ENCODE peak calls at places on chromosomes 13 and 19, in nine cellular contexts. K is NCI-H510A; Y is T-helper 2 cell; F is hypothalamus; I is hippocampal formation; M is AG10803; O is substantia nigra; W is stimulated activated CD4-positive, alpha-beta T cell treated with anti-CD3 and anti-CD28 coated beads, Interleukin-4, amount 100 ng/mL, for 1 hour; A is lung. L is an unnamed sample.

GRCh38 chr13:108812165-108812564 is 182.8 kb downstream of the MYO16 start:
- DNase-seq in I (no peak), Y (no peak), A (no peak), M (no peak), O (no peak), W (no peak), F (no peak), K (no peak), L (no peak)

GRCh38 chr13:76512676-76513277 is 373.4 kb downstream of the KCTD12 start:
- DNase-seq in M (peak), F (no peak), W (no peak), I (no peak), O (no peak), K (no peak), A (no peak), Y (no peak), L (peak)

GRCh38 chr13:61954092-61954491 is 538.4 kb upstream of the PCDH20 start:
- DNase-seq in O (no peak), Y (no peak), I (no peak), W (no peak), M (no peak), A (no peak), K (no peak), F (no peak), L (no peak)

GRCh38 chr19:16899566-16900075 is 10.8 kb downstream of the F2RL3 start:
- DNase-seq in F (no peak), I (no peak), M (peak), A (no peak), Y (no peak), W (no peak), O (no peak), K (no peak), L (no peak)

GRCh38 chr13:106291006-106291405 is 244.5 kb downstream of the EFNB2 start:
- DNase-seq in Y (no peak), W (no peak), O (no peak), M (peak), I (no peak), A (no peak), F (no peak), K (no peak), L (peak)

GRCh38 chr13:35457258-35457657 is 19.2 kb downstream of the MAB21L1 start:
- DNase-seq in K (no peak), M (no peak), Y (no peak), I (no peak), W (no peak), O (no peak), F (no peak), A (no peak), L (no peak)

GRCh38 chr19:38245826-38246498 is 10.2 kb downstream of the PPP1R14A start:
- DNase-seq in M (peak), I (no peak), A (no peak), O (no peak), F (no peak), K (no peak), W (no peak), Y (no peak), L (no peak)

GRCh38 chr19:799076-799881 is 2.0 kb downstream of the PTBP1 start:
- DNase-seq in O (no peak), F (no peak), I (no peak), W (no peak), A (no peak), K (no peak), M (peak), Y (no peak), L (no peak)

GRCh38 chr19:7618366-7618765 is 11.0 kb downstream of the XAB2 start:
- DNase-seq in A (no peak), Y (no peak), M (no peak), O (no peak), W (no peak), F (no peak), K (no peak), I (no peak), L (no peak)

GRCh38 chr19:45424191-45425058 is 708 bp upstream of the ERCC1 start:
- DNase-seq in K (no peak), F (peak), A (peak), O (peak), W (peak), I (no peak), Y (no peak), M (peak), L (peak)

GRCh38 chr19:45470147-45471081 is 2.6 kb downstream of the FOSB start:
- DNase-seq in K (no peak), W (no peak), F (no peak), Y (peak), O (no peak), M (peak), I (no peak), A (no peak), L (no peak)

GRCh38 chr19:17020823-17021222 is 5.8 kb downstream of the CPAMD8 start:
- DNase-seq in O (no peak), I (no peak), A (no peak), Y (no peak), M (no peak), K (no peak), F (no peak), W (no peak), L (no peak)

GRCh38 chr13:113329656-113330312 is 32.7 kb downstream of the LAMP1 start:
- DNase-seq in M (no peak), A (no peak), O (no peak), I (no peak), F (no peak), K (no peak), Y (no peak), W (no peak), L (no peak)

GRCh38 chr19:43784251-43784980 is 3.6 kb upstream of the KCNN4 start:
- DNase-seq in M (peak), I (no peak), K (no peak), Y (no peak), W (peak), F (no peak), O (no peak), A (no peak), L (peak)

GRCh38 chr13:39787086-39787487 is 131.6 kb downstream of the COG6 start:
- DNase-seq in F (no peak), A (no peak), Y (no peak), M (peak), K (no peak), I (no peak), W (no peak), O (no peak), L (no peak)

GRCh38 chr13:50078512-50079277 is 63.5 kb downstream of the KCNRG start:
- DNase-seq in Y (no peak), F (no peak), K (no peak), A (no peak), W (no peak), M (no peak), O (no peak), I (no peak), L (no peak)

GRCh38 chr19:50728084-50728737 is 5.0 kb downstream of the CLEC11A start:
- DNase-seq in O (peak), Y (no peak), I (peak), F (peak), M (peak), W (peak), K (no peak), A (no peak), L (no peak)

GRCh38 chr19:4967738-4968461 is 1.0 kb upstream of the KDM4B start:
- DNase-seq in W (no peak), O (no peak), F (no peak), A (no peak), Y (no peak), M (peak), K (no peak), I (no peak), L (no peak)

GRCh38 chr13:43377149-43377548 is 353.8 kb downstream of the DNAJC15 start:
- DNase-seq in M (peak), K (no peak), I (no peak), Y (no peak), A (no peak), F (no peak), O (no peak), W (no peak), L (no peak)

GRCh38 chr19:16168465-16169081 is 4.8 kb downstream of the CIB3 start:
- DNase-seq in W (no peak), F (no peak), I (no peak), M (no peak), O (no peak), A (no peak), K (no peak), Y (no peak), L (no peak)

GRCh38 chr19:17220207-17220758 is 5.1 kb downstream of the USE1 start:
- DNase-seq in Y (no peak), M (peak), F (no peak), W (peak), I (no peak), A (no peak), O (no peak), K (no peak), L (peak)

GRCh38 chr13:77351326-77351725 is 24.4 kb upstream of the MYCBP2 start:
- DNase-seq in Y (no peak), M (no peak), O (no peak), K (no peak), F (no peak), I (peak), W (no peak), A (no peak), L (no peak)

GRCh38 chr13:21901772-21902708 is 231.2 kb downstream of the FGF9 start:
- DNase-seq in O (no peak), A (peak), F (no peak), K (no peak), I (no peak), W (no peak), Y (no peak), M (peak), L (peak)

GRCh38 chr19:54257116-54257480 is at the start of gene LILRB5:
- DNase-seq in M (no peak), A (no peak), K (no peak), O (no peak), W (no peak), F (no peak), I (no peak), Y (no peak), L (no peak)

GRCh38 chr13:35471466-35472307 is 4.8 kb downstream of the MAB21L1 start:
- DNase-seq in F (no peak), W (no peak), O (no peak), K (no peak), I (no peak), A (no peak), M (peak), Y (no peak), L (no peak)

GRCh38 chr19:4575267-4575793 is 15.8 kb upstream of the SEMA6B start:
- DNase-seq in F (no peak), O (no peak), W (no peak), M (peak), A (peak), Y (no peak), I (no peak), K (no peak), L (peak)

GRCh38 chr13:113446488-113446854 is 6.8 kb downstream of the ADPRHL1 start:
- DNase-seq in M (no peak), I (no peak), O (no peak), Y (no peak), W (no peak), K (no peak), F (no peak), A (no peak), L (no peak)